ENCODE peak calls at places on chromosomes 11 and 22, in ten cellular contexts. S, E, D, T, O, B, R, P, I and U are unnamed samples.
A peak's percentile ranks its signal among the peaks of the same experiment; 100 is the strongest.

GRCh38 chr11:57626895-57627294 is 22.8 kb downstream of the YPEL4 start:
- DNase-seq in S (no peak), E (no peak), D (no peak), T (no peak), O (no peak), B (no peak), R (no peak), P (no peak), I (no peak), U (no peak)

GRCh38 chr11:38900156-38900679 is 2302.2 kb upstream of the RAG2 start:
- DNase-seq in S (no peak), E (no peak), D (no peak), T (no peak), O (no peak), B (no peak), R (no peak), P (no peak), I (no peak), U (no peak)

GRCh38 chr11:17921620-17922473 is 91.0 kb downstream of the SERGEF start:
- DNase-seq in S (no peak), E (no peak), D (no peak), T (no peak), O (no peak), B (no peak), R (no peak), P (no peak), I (no peak), U (peak; percentile 50)

GRCh38 chr11:118545533-118545932 is 14.5 kb downstream of the TMEM25 start:
- DNase-seq in S (no peak), E (no peak), D (no peak), T (no peak), O (no peak), B (no peak), R (no peak), P (peak; percentile 13), I (no peak), U (no peak)

GRCh38 chr11:8034604-8035224 is 46.3 kb upstream of the TUB start:
- DNase-seq in S (no peak), E (no peak), D (no peak), T (no peak), O (no peak), B (no peak), R (no peak), P (peak; percentile 70), I (peak; percentile 28), U (no peak)

GRCh38 chr22:39592104-39593060 is 21.8 kb downstream of the CACNA1I start:
- DNase-seq in S (peak; percentile 71), E (peak; percentile 58), D (no peak), T (no peak), O (no peak), B (peak; percentile 33), R (no peak), P (no peak), I (peak; percentile 90), U (no peak)

GRCh38 chr11:73162196-73162740 is 20.1 kb upstream of the FCHSD2 start:
- DNase-seq in S (no peak), E (no peak), D (no peak), T (peak; percentile 14), O (no peak), B (no peak), R (no peak), P (peak; percentile 10), I (no peak), U (peak; percentile 1)

GRCh38 chr22:25970348-25970995 is 198.8 kb upstream of the SEZ6L start:
- DNase-seq in S (no peak), E (no peak), D (no peak), T (no peak), O (no peak), B (no peak), R (peak; percentile 48), P (no peak), I (no peak), U (peak; percentile 42)

GRCh38 chr11:107251298-107251697 is 206.3 kb downstream of the CWF19L2 start:
- DNase-seq in S (no peak), E (no peak), D (no peak), T (no peak), O (no peak), B (no peak), R (no peak), P (no peak), I (no peak), U (no peak)

GRCh38 chr11:107689317-107690202 is 22.3 kb downstream of the SLN start:
- DNase-seq in S (peak; percentile 47), E (peak; percentile 54), D (peak; percentile 12), T (peak; percentile 71), O (no peak), B (peak; percentile 60), R (peak; percentile 61), P (no peak), I (peak; percentile 46), U (peak; percentile 56)

DNA sequence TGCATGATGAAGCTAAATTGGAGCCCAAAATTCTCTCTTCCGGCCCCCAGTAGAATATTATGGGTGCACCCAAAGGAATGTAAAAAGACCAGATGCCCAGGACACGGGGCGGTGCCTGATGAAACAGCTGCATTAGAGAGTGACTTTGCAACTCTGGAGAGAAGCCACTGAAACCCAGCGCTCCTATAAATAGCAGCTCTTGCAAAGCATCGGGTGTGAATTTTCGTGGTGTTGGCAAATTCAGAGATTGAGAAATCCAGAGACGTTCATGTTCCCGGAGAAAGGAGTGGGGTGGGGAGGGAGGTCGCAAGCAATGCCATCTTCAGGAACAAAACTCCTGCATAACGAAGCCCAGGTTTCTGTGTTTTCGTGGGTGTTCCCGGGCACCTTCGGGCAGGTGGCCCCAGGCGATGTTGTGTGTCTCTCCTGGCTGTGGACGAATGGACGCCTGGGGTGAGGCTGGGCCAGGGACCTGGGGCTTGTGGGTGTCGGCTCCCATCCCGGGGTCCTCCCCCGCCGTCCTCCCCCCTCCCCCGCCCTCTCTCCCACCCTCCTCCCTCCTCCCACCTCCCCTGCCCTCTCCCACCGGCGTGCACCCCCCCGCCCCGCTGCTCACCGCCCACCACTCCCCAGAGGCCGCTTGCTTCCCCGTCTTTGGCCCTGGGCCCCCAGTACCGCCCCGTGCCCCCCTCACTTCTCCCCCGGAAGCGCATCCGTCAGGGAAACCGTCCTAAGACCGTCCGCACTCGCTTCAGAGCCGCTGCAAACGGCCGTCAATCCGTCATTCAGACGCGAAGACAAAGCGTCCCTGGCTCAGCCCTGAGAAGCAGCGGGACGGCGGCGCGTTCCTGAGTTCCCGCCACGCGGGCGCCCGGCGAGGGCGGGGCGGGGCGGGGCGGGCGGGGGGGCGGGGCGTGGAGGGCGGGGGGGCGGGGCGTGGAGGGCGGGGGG is 26.7 kb upstream of the TOLLIP start:
- DNase-seq in S (peak; percentile 53), E (no peak), D (no peak), T (peak; percentile 85), O (peak; percentile 92), B (peak; percentile 43), R (peak; percentile 63), P (peak; percentile 92), I (peak; percentile 76), U (peak; percentile 91)
- TF ChIP-seq POLR2A in S (peak; percentile 39), E (no peak), D (no peak), T (no peak), O (no peak), B (no peak), R (no peak), P (no peak), I (peak; percentile 40), U (peak; percentile 70)

DNA sequence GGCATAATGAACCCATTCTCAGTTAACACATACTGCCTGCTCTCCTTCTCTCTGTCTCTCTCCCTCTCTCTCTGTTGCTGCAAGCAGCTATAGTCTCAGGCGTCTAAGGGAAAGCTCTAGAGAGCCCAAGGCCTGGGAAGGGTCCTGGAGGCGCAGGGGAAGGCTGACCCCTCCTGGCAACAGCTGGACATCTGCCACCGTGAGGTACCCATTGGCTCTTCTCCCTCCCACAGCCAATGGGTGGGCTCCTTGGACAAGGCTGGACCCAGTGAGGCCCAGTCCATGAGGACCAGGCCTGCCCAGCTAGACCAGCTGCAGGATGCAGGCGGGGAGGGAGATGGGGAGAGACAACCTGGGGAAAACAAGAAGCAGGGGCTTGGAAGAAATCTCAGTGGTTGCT is 349.8 kb downstream of the BUD13 start:
- DNase-seq in S (no peak), E (no peak), D (no peak), T (no peak), O (no peak), B (no peak), R (no peak), P (no peak), I (no peak), U (no peak)
- TF ChIP-seq POLR2A in S (no peak), E (no peak), D (no peak), T (no peak), O (no peak), B (no peak), R (no peak), P (no peak), I (no peak), U (no peak)

GRCh38 chr11:43687120-43687791 is 6.7 kb downstream of the HSD17B12 start:
- DNase-seq in S (no peak), E (no peak), D (no peak), T (no peak), O (no peak), B (no peak), R (peak; percentile 66), P (no peak), I (no peak), U (peak; percentile 27)

GRCh38 chr11:43685483-43685882 is 4.9 kb downstream of the HSD17B12 start:
- DNase-seq in S (peak; percentile 5), E (no peak), D (no peak), T (no peak), O (no peak), B (no peak), R (no peak), P (no peak), I (no peak), U (no peak)

GRCh38 chr11:43689167-43689566 is 8.6 kb downstream of the HSD17B12 start:
- DNase-seq in S (no peak), E (no peak), D (no peak), T (no peak), O (no peak), B (no peak), R (no peak), P (no peak), I (no peak), U (no peak)

GRCh38 chr11:43681543-43681942 is 1.0 kb downstream of the HSD17B12 start:
- DNase-seq in S (peak; percentile 40), E (no peak), D (no peak), T (no peak), O (no peak), B (no peak), R (no peak), P (no peak), I (no peak), U (no peak)

DNA sequence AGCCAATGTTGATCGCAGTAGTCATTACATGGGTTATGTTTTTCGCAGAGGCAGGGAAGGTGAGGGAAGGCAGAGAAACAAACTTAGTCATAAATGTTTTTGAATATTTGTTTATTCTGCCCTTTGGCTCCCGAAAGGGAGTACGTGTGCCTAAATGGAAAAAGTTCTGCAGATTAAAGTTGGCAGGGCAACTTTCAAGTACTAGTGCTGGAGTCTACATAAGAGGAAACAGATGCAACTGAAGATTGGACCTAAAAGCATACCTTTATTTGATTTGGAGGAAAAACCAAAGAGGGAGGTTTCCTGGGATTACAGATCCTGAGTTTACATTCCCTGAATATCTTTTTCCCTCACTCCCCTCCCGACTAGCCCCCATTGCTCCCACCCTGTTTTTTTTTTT is 5.7 kb downstream of the HSD17B12 start:
- DNase-seq in S (no peak), E (no peak), D (no peak), T (no peak), O (no peak), B (no peak), R (no peak), P (no peak), I (no peak), U (no peak)
- TF ChIP-seq POLR2A in S (no peak), E (no peak), D (no peak), T (no peak), O (no peak), B (no peak), R (no peak), P (no peak), I (no peak), U (no peak)

GRCh38 chr22:50030315-50031188 is 18.0 kb upstream of the IL17REL start:
- DNase-seq in S (peak; percentile 85), E (peak; percentile 75), D (peak; percentile 98), T (no peak), O (peak; percentile 95), B (peak; percentile 79), R (peak; percentile 64), P (peak; percentile 93), I (peak; percentile 86), U (peak; percentile 22)
- TF ChIP-seq POLR2A in S (no peak), E (no peak), D (no peak), T (no peak), O (no peak), B (no peak), R (no peak), P (no peak), I (no peak), U (no peak)